ENCODE peak calls at places on chromosomes 11 and 22, in four cellular contexts. F, H, S and A are unnamed samples.

GRCh38 chr11:107859459-107860239 is 1.1 kb upstream of the SLC35F2 start:
- DNase-seq in F (peak; percentile 24), H (peak; percentile 24), S (no peak), A (peak; percentile 43)

GRCh38 chr11:33932721-33933120 is 40.8 kb upstream of the LMO2 start:
- DNase-seq in F (no peak), H (no peak), S (no peak), A (no peak)

GRCh38 chr11:62137881-62138629 is 14.2 kb downstream of the INCENP start:
- DNase-seq in F (no peak), H (no peak), S (no peak), A (no peak)

GRCh38 chr11:61861634-61862033 is 29.7 kb downstream of the FADS3 start:
- DNase-seq in F (no peak), H (no peak), S (no peak), A (no peak)

GRCh38 chr11:128308793-128309192 is 278.6 kb downstream of the ETS1 start:
- DNase-seq in F (no peak), H (no peak), S (no peak), A (no peak)

GRCh38 chr11:121983901-121984300 is 132.1 kb downstream of the BLID start:
- DNase-seq in F (no peak), H (no peak), S (no peak), A (no peak)

GRCh38 chr22:46069518-46070214 is 80.7 kb upstream of the PPARA start:
- DNase-seq in F (peak; percentile 26), H (peak; percentile 98), S (no peak), A (no peak)

GRCh38 chr11:29578806-29579205 is 438.0 kb downstream of the KCNA4 start:
- DNase-seq in F (no peak), H (no peak), S (no peak), A (no peak)

GRCh38 chr11:8688414-8689362 is 6.1 kb downstream of the RPL27A start:
- DNase-seq in F (peak; percentile 69), H (peak; percentile 94), S (peak; percentile 97), A (peak; percentile 95)
- TF ChIP-seq CTCF in F (no peak), H (no peak), S (no peak), A (no peak)

DNA sequence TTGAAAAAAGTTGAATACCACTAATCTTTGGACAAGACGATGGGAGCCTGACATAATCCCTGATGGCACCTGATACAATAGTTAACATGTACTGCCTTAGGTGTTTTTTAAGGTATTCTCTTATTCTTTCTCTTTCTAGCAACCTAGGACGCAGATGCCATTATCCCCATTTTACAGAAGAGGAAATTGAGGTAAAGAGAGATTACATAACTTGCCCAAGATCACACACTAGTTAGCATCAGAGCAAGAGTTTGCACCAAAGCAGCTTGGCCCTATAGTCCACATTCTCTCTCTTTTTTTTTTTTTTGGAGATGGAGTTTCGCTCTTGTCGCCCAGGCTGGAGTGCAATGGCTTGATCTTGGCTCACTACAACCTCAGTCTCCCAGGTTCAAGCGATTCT is 35.7 kb upstream of the RBFOX2 start:
- DNase-seq in F (no peak), H (no peak), S (no peak), A (no peak)
- TF ChIP-seq CTCF in F (no peak), H (no peak), S (no peak), A (no peak)

DNA sequence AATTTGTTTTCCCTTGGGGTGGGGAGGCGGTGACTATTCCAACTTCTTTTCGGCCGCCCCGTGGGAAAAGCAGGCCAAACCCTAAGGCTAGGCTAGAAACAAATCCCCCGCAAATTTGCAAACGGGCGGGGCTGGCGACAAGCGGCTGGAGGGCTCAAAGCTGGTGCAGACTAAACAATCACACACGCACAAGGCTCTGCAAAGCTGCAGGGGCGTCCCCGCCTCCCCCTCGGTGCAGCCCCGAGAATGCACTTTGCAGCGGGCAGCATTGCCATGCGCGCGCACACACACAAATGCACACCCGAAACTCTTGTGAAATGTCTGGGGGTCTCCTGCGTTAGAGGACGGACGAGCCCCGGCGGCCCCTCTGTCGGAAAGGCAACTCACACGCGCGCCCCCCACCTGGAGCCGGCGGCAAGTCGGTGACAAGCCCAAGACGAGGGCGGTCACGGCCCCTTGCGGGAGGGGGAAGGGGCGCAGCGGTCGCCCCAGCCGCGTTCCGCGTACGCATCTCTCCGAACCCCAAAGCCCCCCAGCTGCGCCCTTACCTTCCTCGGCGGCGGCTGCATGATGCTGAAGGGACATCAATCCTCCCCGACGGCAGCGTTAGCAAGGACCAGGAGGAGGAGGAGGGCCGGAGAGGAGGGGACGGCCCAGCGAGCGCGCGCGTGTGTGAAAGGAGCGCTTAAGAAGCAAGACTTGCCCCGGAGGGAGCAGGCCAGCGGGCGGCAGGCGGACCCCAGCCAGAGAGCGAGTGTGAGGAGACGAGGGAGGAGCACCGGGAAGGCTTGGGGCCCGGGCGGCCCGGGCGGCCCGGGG is 600 bp downstream of the FCHSD2 start:
- DNase-seq in F (peak; percentile 51), H (peak; percentile 66), S (peak; percentile 68), A (no peak)
- TF ChIP-seq CTCF in F (no peak), H (no peak), S (no peak), A (no peak)

GRCh38 chr11:17563248-17563647 is 16.2 kb downstream of the OTOG start:
- DNase-seq in F (no peak), H (no peak), S (no peak), A (no peak)
- TF ChIP-seq CTCF in F (no peak), H (no peak), S (no peak), A (no peak)

GRCh38 chr11:119483341-119483880 is 60.4 kb upstream of the THY1 start:
- DNase-seq in F (no peak), H (no peak), S (no peak), A (no peak)

GRCh38 chr11:119483881-119484371 is 61.0 kb upstream of the THY1 start:
- DNase-seq in F (no peak), H (no peak), S (no peak), A (no peak)

GRCh38 chr11:119486691-119487259 is 63.8 kb upstream of the THY1 start:
- DNase-seq in F (no peak), H (no peak), S (no peak), A (no peak)

GRCh38 chr11:119486016-119486415 is 63.0 kb upstream of the THY1 start:
- DNase-seq in F (no peak), H (no peak), S (no peak), A (no peak)

DNA sequence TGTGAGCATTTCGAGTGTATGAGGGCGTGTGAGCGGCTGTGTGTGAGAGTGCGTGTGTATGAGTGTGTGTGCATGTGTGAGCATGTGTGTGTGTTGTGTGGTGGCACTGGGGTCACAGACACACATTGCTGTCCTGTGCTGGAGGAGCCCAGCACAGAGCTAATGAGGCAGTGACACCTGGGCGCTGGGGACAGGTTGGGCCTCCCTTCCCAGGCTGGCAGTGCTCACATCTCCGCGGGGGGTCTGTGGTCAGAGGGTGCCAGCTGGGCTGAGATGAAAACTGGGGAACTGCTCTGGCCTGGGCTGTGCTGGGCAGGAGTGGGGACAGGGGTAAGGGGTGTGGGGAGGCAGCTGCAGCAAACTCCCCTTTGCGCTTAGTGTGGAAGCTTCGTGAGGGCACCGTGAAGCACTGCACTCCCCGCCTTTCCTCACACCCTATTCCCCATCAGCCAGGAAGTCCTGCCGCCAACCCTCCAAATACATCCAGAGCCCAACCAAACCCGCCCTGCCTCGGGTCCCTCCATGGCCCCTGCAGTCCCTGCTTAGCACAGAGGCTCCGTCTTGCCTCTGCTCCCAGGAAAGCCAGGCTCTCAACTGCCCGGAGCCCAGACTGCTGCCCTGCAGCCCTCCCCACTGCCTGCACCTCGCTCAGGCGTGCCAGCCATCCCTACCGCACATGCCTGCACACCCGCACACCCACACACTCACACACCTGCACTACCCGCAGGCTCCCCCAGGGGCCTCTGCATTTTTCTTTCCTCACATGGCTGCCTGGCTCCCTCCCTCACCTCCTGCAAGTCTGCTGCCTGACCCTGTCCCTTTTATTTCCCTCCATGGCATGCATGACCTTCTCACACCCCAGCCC is 62.0 kb upstream of the THY1 start:
- DNase-seq in F (no peak), H (no peak), S (no peak), A (no peak)
- TF ChIP-seq CTCF in F (no peak), H (peak; percentile 21), S (no peak), A (peak; percentile 65)

GRCh38 chr11:32858731-32859130 is 29.0 kb downstream of the PRRG4 start:
- DNase-seq in F (no peak), H (no peak), S (no peak), A (no peak)
- TF ChIP-seq CTCF in F (no peak), H (no peak), S (no peak), A (peak; percentile 13)

GRCh38 chr11:72015511-72016061 is 16.9 kb downstream of the IL18BP start:
- DNase-seq in F (no peak), H (no peak), S (no peak), A (no peak)
- TF ChIP-seq CTCF in F (no peak), H (peak; percentile 37), S (peak; percentile 24), A (peak; percentile 51)

GRCh38 chr11:77819921-77820564 is 479 bp downstream of the RSF1 start:
- DNase-seq in F (peak; percentile 8), H (peak; percentile 18), S (no peak), A (no peak)

GRCh38 chr11:77821349-77821851 is 456 bp downstream of the AAMDC start:
- DNase-seq in F (no peak), H (peak; percentile 50), S (no peak), A (no peak)

GRCh38 chr11:77815459-77815858 is 5.1 kb downstream of the RSF1 start:
- DNase-seq in F (no peak), H (no peak), S (no peak), A (no peak)

GRCh38 chr11:77820565-77821348 is at the start of the genes AAMDC and RSF1:
- DNase-seq in F (peak; percentile 97), H (peak; percentile 99), S (peak; percentile 93), A (peak; percentile 94)

GRCh38 chr11:77819411-77819920 is 1.1 kb downstream of the RSF1 start:
- DNase-seq in F (peak; percentile 78), H (peak; percentile 86), S (peak; percentile 56), A (peak; percentile 82)
- TF ChIP-seq CTCF in F (no peak), H (peak; percentile 43), S (no peak), A (peak; percentile 9)

GRCh38 chr11:65552413-65552951 is 5.7 kb downstream of the LTBP3 start:
- DNase-seq in F (no peak), H (no peak), S (no peak), A (no peak)
- TF ChIP-seq CTCF in F (no peak), H (no peak), S (no peak), A (no peak)